ENCODE peak calls at places on chromosomes 1 and 21, in six cellular contexts. P is stomach, V is tibial nerve, S is transverse colon, U is suprapubic skin, A is A549. C is an unnamed sample.

GRCh38 chr1:189970331-189971230 is 507.1 kb downstream of the BRINP3 start:
- DNase-seq in P (no peak), V (no peak), S (no peak), U (no peak), A (no peak), C (no peak)

GRCh38 chr1:11342677-11343076 is 69.7 kb downstream of the UBIAD1 start:
- DNase-seq in P (no peak), V (no peak), S (no peak), U (no peak), A (no peak), C (no peak)

GRCh38 chr1:116429821-116430374 is 56.9 kb downstream of the ATP1A1 start:
- DNase-seq in P (no peak), V (no peak), S (no peak), U (no peak), A (no peak), C (no peak)

GRCh38 chr1:61742620-61743431 is 546 bp downstream of the PATJ start:
- DNase-seq in P (peak), V (peak), S (peak), U (peak), A (peak), C (peak)

GRCh38 chr1:206909167-206909882 is 12.1 kb downstream of the IL24 start:
- DNase-seq in P (peak), V (peak), S (peak), U (peak), A (peak), C (peak)

GRCh38 chr1:19322481-19322880 is 10.4 kb downstream of the SLC66A1 start:
- DNase-seq in P (no peak), V (no peak), S (no peak), U (no peak), A (no peak), C (no peak)

GRCh38 chr1:5611855-5612254 is 380.4 kb downstream of the NPHP4 start:
- DNase-seq in P (no peak), V (no peak), S (no peak), U (peak), A (no peak), C (no peak)

GRCh38 chr1:230427981-230428380 is 1.8 kb upstream of the PGBD5 start:
- DNase-seq in P (no peak), V (no peak), S (no peak), U (no peak), A (no peak), C (no peak)

GRCh38 chr1:67618285-67619018 is 66.5 kb upstream of the GADD45A start:
- DNase-seq in P (peak), V (peak), S (peak), U (no peak), A (peak), C (peak)

GRCh38 chr1:103087261-103087660 is 21.1 kb downstream of the COL11A1 start:
- DNase-seq in P (no peak), V (no peak), S (no peak), U (no peak), A (no peak), C (no peak)

GRCh38 chr21:16534408-16535099 is 804.8 kb downstream of the USP25 start:
- DNase-seq in P (peak), V (peak), S (peak), U (peak), A (peak), C (peak)

GRCh38 chr1:89536555-89537393 is 12.1 kb downstream of the LRRC8B start:
- DNase-seq in P (no peak), V (no peak), S (no peak), U (no peak), A (no peak), C (no peak)

GRCh38 chr21:16124397-16125130 is 394.8 kb downstream of the USP25 start:
- DNase-seq in P (no peak), V (peak), S (no peak), U (no peak), A (peak), C (peak)

GRCh38 chr1:166111430-166111829 is 55.4 kb downstream of the FAM78B start:
- DNase-seq in P (no peak), V (no peak), S (no peak), U (no peak), A (no peak), C (no peak)

GRCh38 chr1:8681317-8681650 is 136.2 kb downstream of the RERE start:
- DNase-seq in P (no peak), V (no peak), S (no peak), U (no peak), A (no peak), C (no peak)

GRCh38 chr1:159854101-159854692 is 8.3 kb downstream of the VSIG8 start:
- DNase-seq in P (peak), V (peak), S (peak), U (peak), A (peak), C (peak)

GRCh38 chr1:209646558-209646957 is 5.7 kb downstream of the LAMB3 start:
- DNase-seq in P (no peak), V (no peak), S (no peak), U (no peak), A (peak), C (no peak)

GRCh38 chr21:17479606-17480005 is 33.2 kb upstream of the CXADR start:
- DNase-seq in P (no peak), V (no peak), S (no peak), U (no peak), A (no peak), C (no peak)

GRCh38 chr1:56529801-56530200 is 49.6 kb downstream of the PLPP3 start:
- DNase-seq in P (no peak), V (no peak), S (no peak), U (no peak), A (no peak), C (no peak)

GRCh38 chr1:117173711-117174110 is 37.0 kb downstream of the VTCN1 start:
- DNase-seq in P (no peak), V (no peak), S (no peak), U (no peak), A (no peak), C (no peak)

GRCh38 chr1:67044631-67045270 is 9.2 kb downstream of the SLC35D1 start:
- DNase-seq in P (no peak), V (no peak), S (no peak), U (no peak), A (no peak), C (no peak)

GRCh38 chr1:28573564-28573963 is 18.5 kb upstream of the RAB42 start:
- DNase-seq in P (no peak), V (no peak), S (no peak), U (no peak), A (no peak), C (no peak)

GRCh38 chr1:64171797-64172281 is 31.6 kb upstream of the UBE2U start:
- DNase-seq in P (no peak), V (no peak), S (no peak), U (no peak), A (peak), C (no peak)

GRCh38 chr1:159068877-159069276 is 7.7 kb downstream of the AIM2 start:
- DNase-seq in P (no peak), V (no peak), S (no peak), U (no peak), A (no peak), C (no peak)

GRCh38 chr1:7640920-7641319 is 130.2 kb upstream of the VAMP3 start:
- DNase-seq in P (no peak), V (no peak), S (no peak), U (no peak), A (no peak), C (no peak)
- TF ChIP-seq EP300 in P (no peak), V (no peak), S (no peak), U (no peak), A (no peak), C (no peak)

GRCh38 chr1:25816112-25816718 is 3.5 kb upstream of the MTFR1L start:
- DNase-seq in P (no peak), V (no peak), S (no peak), U (peak), A (no peak), C (no peak)

GRCh38 chr1:25820247-25821111 is 725 bp downstream of the MTFR1L start:
- DNase-seq in P (peak), V (no peak), S (peak), U (no peak), A (peak), C (peak)

GRCh38 chr1:25819496-25820246 is at the start of gene MTFR1L:
- DNase-seq in P (peak), V (peak), S (peak), U (peak), A (peak), C (peak)

GRCh38 chr1:25818569-25818968 is 1.2 kb upstream of the MTFR1L start:
- DNase-seq in P (no peak), V (no peak), S (no peak), U (no peak), A (no peak), C (peak)

GRCh38 chr1:25817840-25818501 is 1.8 kb upstream of the MTFR1L start:
- DNase-seq in P (no peak), V (no peak), S (no peak), U (no peak), A (no peak), C (peak)
- H3K27ac ChIP-seq in P (no peak), V (peak), S (peak), U (peak), A (no peak), C (no peak)

DNA sequence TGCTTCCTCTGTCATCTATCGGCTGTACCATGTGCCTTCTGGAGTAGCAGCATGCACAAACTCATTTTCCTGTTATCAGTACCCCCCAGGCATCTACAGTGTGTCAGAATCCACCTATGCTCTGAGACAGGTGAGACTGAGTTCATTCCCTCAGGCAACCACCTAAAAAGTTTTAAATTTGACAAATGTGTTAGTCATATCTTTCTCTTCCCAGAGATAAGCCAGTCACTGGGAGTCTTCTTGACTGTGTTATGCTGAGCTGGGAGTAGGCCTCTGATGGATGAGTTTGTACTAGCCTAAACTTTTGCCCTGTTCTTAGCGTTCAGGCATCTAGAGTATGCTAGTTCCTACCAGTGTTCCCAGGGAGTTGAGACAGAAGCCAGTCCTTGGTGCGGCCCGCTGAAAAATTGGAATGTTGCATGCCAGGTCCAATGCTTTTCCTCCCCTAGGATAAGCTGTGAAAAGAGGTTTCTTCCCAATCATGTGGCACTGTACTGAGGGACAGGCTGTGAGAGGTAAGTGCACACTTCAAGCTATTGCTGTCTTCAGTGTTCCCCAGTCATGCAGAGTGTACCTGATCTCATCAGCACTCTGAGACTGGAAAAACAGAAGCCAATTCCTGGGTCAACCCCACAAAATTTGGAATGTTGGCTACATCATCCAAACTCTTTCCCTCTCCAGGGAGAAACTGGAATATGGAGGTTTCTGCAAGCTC is 1202.3 kb downstream of the NCAM2 start:
- DNase-seq in P (no peak), V (no peak), S (no peak), U (no peak), A (no peak), C (no peak)
- TF ChIP-seq EP300 in P (no peak), V (no peak), S (no peak), U (no peak), A (no peak), C (no peak)

GRCh38 chr1:12473596-12474329 is 144.2 kb downstream of the DHRS3 start:
- DNase-seq in P (no peak), V (no peak), S (no peak), U (no peak), A (peak), C (no peak)
- H3K27ac ChIP-seq in P (no peak), V (peak), S (peak), U (no peak), A (no peak), C (peak)

GRCh38 chr21:36420571-36421339 is 35.6 kb downstream of the CHAF1B start:
- DNase-seq in P (no peak), V (no peak), S (no peak), U (no peak), A (no peak), C (no peak)

GRCh38 chr21:36422279-36423098 is 37.3 kb downstream of the CHAF1B start:
- DNase-seq in P (peak), V (peak), S (peak), U (no peak), A (peak), C (no peak)

GRCh38 chr21:36419241-36419640 is 34.0 kb downstream of the CHAF1B start:
- DNase-seq in P (no peak), V (no peak), S (no peak), U (no peak), A (no peak), C (no peak)

GRCh38 chr21:36423772-36424433 is 38.7 kb downstream of the CHAF1B start:
- DNase-seq in P (no peak), V (no peak), S (no peak), U (no peak), A (no peak), C (peak)

GRCh38 chr21:36419996-36420395 is 34.8 kb downstream of the CHAF1B start:
- DNase-seq in P (peak), V (peak), S (peak), U (peak), A (peak), C (peak)
- TF ChIP-seq EP300 in P (no peak), V (no peak), S (no peak), U (no peak), A (no peak), C (no peak)

GRCh38 chr21:45406801-45407628 is 2.0 kb downstream of the COL18A1 start:
- DNase-seq in P (no peak), V (no peak), S (no peak), U (no peak), A (peak), C (no peak)

GRCh38 chr21:45404726-45405270 is at the start of gene COL18A1:
- DNase-seq in P (peak), V (no peak), S (peak), U (no peak), A (peak), C (peak)

GRCh38 chr21:45407629-45408247 is 2.8 kb downstream of the COL18A1 start:
- DNase-seq in P (no peak), V (no peak), S (no peak), U (no peak), A (no peak), C (peak)

GRCh38 chr21:45405271-45405818 is 380 bp downstream of the COL18A1 start:
- DNase-seq in P (no peak), V (peak), S (no peak), U (no peak), A (no peak), C (peak)

DNA sequence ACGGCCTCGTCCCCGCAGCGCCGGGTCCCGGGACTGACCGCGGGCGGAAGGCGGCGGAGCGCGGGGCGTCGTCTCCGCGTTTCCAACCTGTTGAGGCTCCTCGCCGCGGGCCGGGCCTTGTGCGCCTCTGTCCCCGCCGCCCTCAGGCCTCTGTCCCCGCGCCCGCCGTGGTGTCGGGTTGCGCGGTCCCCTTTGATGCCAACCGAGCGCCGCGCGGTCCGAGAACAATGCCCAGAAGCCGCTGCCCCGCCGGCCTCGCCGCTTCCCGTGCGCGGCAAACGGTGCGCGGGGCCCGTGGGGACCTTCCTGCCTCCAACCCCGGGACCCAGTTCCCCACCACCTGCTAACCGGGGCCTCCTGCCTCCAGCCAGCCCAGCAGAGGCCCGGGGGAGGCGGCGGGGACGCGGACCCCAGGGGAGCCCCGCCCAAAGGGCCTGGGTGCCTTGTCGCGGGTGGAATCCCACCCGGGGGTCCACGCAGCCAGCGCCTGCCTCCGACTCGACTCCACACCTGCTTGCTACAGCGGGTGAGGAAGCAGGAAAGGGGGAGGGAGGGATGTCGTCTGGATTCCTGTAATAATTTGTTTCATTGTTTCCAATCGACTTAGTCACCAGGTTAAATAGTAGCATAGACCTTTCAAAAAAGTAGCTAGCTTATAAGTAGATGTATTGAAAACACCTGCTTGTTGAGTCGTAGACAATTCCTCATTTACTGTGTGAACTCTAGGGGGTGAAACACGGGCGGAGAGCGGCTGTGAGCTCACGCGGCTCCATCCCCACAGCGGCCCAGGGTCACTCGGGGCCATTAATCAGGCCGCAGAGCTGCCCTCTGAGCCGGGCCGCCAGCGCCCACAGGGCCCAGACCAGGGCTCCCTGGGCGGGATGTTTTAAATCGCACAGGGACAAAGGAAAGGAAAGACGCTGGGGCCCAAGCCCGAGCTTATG is 1.1 kb downstream of the COL18A1 start:
- DNase-seq in P (no peak), V (no peak), S (no peak), U (no peak), A (peak), C (peak)
- H3K27ac ChIP-seq in P (peak), V (peak), S (peak), U (peak), A (peak), C (peak)

DNA sequence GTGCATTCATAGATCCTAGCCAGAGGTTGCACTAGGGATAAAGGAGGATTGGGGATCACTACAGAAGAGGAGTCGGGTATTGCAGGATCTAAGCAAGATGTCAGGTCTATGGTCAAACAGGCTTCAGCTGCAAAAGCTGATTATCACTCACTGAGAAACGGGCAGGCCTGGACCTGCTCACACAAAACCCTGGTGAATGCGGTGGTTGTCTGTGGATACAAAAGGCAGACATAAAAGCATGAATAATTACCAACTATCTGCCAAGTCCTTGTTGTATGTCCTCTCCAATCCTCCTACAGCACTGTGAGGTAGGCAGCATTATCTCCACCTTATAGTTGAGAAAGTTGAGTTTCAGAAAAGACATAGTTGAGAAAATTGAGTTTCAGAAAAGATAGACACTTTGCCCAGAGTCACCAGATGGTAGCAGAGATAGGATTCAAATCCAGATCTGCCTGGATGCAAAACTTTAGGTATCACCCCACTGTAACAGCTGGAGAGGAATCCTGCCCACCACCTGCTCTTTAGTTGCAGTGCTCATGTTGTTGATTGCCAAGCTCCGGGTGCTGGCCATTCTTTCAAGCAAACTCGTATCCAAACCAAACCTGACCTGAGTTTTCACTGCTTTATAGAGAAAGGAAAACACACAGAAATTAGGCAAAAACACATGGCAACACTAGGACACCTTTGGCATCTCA is 49.6 kb upstream of the HOOK1 start:
- DNase-seq in P (no peak), V (no peak), S (no peak), U (no peak), A (no peak), C (no peak)
- TF ChIP-seq EP300 in P (no peak), V (no peak), S (no peak), U (no peak), A (no peak), C (no peak)

GRCh38 chr1:170660874-170661645 is 2.9 kb upstream of the PRRX1 start:
- DNase-seq in P (no peak), V (no peak), S (no peak), U (no peak), A (no peak), C (peak)

GRCh38 chr1:170661646-170662411 is 2.1 kb upstream of the PRRX1 start:
- DNase-seq in P (no peak), V (peak), S (no peak), U (no peak), A (no peak), C (peak)

GRCh38 chr1:170663011-170663410 is 920 bp upstream of the PRRX1 start:
- DNase-seq in P (no peak), V (no peak), S (no peak), U (no peak), A (no peak), C (peak)

GRCh38 chr1:170663441-170664282 is at the start of gene PRRX1:
- DNase-seq in P (no peak), V (no peak), S (no peak), U (no peak), A (no peak), C (peak)

DNA sequence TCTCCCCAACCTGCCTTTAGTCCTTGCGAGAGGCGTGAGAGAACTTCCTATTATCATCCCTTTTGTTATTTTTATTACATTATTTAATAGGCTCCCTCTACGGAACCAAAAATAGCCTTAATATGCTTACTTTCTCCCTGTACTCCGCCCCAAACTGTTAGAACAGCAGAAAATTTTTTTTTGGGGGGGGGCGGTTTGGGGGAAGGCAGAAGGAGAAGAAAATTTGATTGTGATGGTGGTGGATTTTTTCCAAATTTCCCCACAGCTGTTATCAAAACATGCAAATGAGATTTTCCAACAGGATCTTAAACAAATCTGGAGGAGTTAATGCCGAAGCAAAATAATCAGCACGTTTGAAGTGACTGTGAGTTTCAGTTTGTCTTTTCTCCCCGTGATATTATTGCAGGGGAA is 1.4 kb upstream of the PRRX1 start:
- DNase-seq in P (no peak), V (no peak), S (no peak), U (no peak), A (no peak), C (no peak)
- H3K27ac ChIP-seq in P (no peak), V (peak), S (no peak), U (peak), A (no peak), C (peak)

GRCh38 chr1:109258481-109259466 is 9.4 kb downstream of the CELSR2 start:
- DNase-seq in P (no peak), V (no peak), S (no peak), U (no peak), A (no peak), C (peak)
- TF ChIP-seq EP300 in P (no peak), V (no peak), S (no peak), U (no peak), A (no peak), C (no peak)